ENCODE peak calls at places on chromosomes 2 and 18, in six cellular contexts. I is heart right ventricle; Y is germinal center; J is COR-L47; G is stimulated activated CD4-positive, alpha-beta T cell treated with anti-CD3 and anti-CD28 coated beads, Interleukin-4, amount 100 ng/mL, for 1 hour; R is caudate nucleus. U is an unnamed sample.

GRCh38 chr2:15243762-15244161 is 317.4 kb downstream of the NBAS start:
- DNase-seq in Y (no peak), R (no peak), I (no peak), J (peak), G (no peak), U (peak)

GRCh38 chr2:231710751-231711676 is 2.7 kb downstream of the PTMA start:
- DNase-seq in Y (no peak), G (peak), I (peak), R (no peak), J (peak), U (peak)

GRCh38 chr2:30509716-30510115 is 62.7 kb downstream of the LCLAT1 start:
- DNase-seq in J (no peak), Y (no peak), G (no peak), R (no peak), I (no peak), U (no peak)

GRCh38 chr2:32711219-32711618 is 83.4 kb downstream of the TTC27 start:
- DNase-seq in Y (peak), G (no peak), J (no peak), I (peak), R (no peak), U (no peak)

GRCh38 chr2:128498086-128498485 is 179.4 kb upstream of the HS6ST1 start:
- DNase-seq in J (no peak), Y (no peak), G (no peak), R (no peak), I (no peak), U (no peak)

GRCh38 chr2:100321881-100322820 is at the start of gene LONRF2:
- DNase-seq in Y (peak), J (peak), I (peak), R (peak), G (peak), U (peak)

GRCh38 chr2:99762714-99763113 is 272.9 kb upstream of the REV1 start:
- DNase-seq in J (no peak), R (no peak), G (no peak), Y (no peak), I (no peak), U (no peak)

GRCh38 chr2:15142069-15142689 is 419.0 kb downstream of the NBAS start:
- DNase-seq in I (no peak), Y (peak), G (peak), J (peak), R (peak), U (peak)

GRCh38 chr2:226754821-226755536 is 44.6 kb downstream of the IRS1 start:
- DNase-seq in R (no peak), Y (no peak), I (no peak), J (peak), G (no peak), U (no peak)

GRCh38 chr2:6310186-6310909 is 555.4 kb downstream of the CMPK2 start:
- DNase-seq in R (no peak), Y (no peak), I (no peak), G (no peak), J (peak), U (peak)

GRCh38 chr18:13641551-13642439 is 84.6 kb downstream of the FAM210A start:
- DNase-seq in G (no peak), R (no peak), I (peak), J (no peak), Y (no peak), U (no peak)